ENCODE peak calls at places on chromosomes 4 and X, in five cellular contexts. G is H1, R is K562, H is endothelial cell of umbilical vein, T is spleen. I is an unnamed sample.

GRCh38 chr4:126957555-126958440 is 675.0 kb upstream of the INTU start:
- DNase-seq in H (no peak), R (no peak), G (no peak), T (no peak), I (no peak)

GRCh38 chrX:42093756-42094155 is 170.4 kb upstream of the CASK start:
- DNase-seq in T (no peak), G (no peak), H (peak), R (no peak), I (no peak)

GRCh38 chr4:76802546-76803021 is 95.4 kb downstream of the SOWAHB start:
- DNase-seq in G (no peak), T (no peak), R (peak), H (no peak), I (no peak)

GRCh38 chr4:101332424-101332823 is 14.9 kb downstream of the PPP3CA start:
- DNase-seq in T (no peak), G (no peak), H (no peak), R (no peak), I (no peak)

GRCh38 chrX:100316987-100317386 is 93.1 kb downstream of the PCDH19 start:
- DNase-seq in T (no peak), H (no peak), G (no peak), R (no peak), I (no peak)

GRCh38 chrX:128816919-128817318 is 706.4 kb downstream of the SMARCA1 start:
- DNase-seq in H (no peak), G (no peak), T (no peak), R (peak), I (no peak)

GRCh38 chr4:535181-535923 is 36.3 kb downstream of the PIGG start:
- DNase-seq in G (no peak), T (peak), R (no peak), H (no peak), I (no peak)

GRCh38 chrX:73963682-73964081 is 340.3 kb upstream of the ZCCHC13 start:
- DNase-seq in T (no peak), G (no peak), H (no peak), R (no peak), I (no peak)

GRCh38 chrX:91434351-91435168 is at the start of gene PABPC5:
- DNase-seq in H (peak), T (peak), R (no peak), G (peak), I (no peak)

GRCh38 chr4:2745981-2746806 is 9.9 kb downstream of the TNIP2 start:
- DNase-seq in R (peak), T (peak), G (no peak), H (peak), I (no peak)

GRCh38 chr4:106095408-106095807 is 200.1 kb downstream of the NPNT start:
- DNase-seq in H (no peak), G (no peak), T (no peak), R (no peak), I (no peak)

DNA sequence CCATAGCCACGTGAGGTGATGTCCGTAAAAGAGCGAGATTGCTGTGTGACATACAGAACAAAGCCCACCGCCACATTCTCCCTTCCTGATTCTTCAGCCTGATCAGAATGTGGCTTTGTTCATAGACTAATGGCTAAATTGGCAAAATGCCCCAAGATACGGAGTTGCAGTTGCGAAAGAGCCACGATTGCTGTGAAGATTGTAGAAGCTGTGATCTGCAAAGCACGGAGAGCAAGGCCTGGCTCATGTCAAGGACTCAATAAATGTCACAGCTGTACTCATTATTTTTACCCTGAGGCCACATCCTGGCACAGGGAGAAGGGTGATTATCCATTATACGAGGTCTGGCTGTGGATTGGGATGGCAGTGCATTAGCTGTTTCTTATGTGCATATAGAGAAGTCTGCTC is 34.2 kb downstream of the ARSD start:
- DNase-seq in G (no peak), T (no peak), R (no peak), H (no peak), I (no peak)
- TF ChIP-seq POLR2AphosphoS5 in G (no peak), T (no peak), R (no peak), H (no peak), I (no peak)

GRCh38 chrX:40090961-40091360 is 6.8 kb downstream of the BCOR start:
- DNase-seq in G (no peak), H (no peak), T (peak), R (no peak), I (no peak)

GRCh38 chrX:40087574-40088298 is 10.0 kb downstream of the BCOR start:
- DNase-seq in R (no peak), H (no peak), G (no peak), T (peak), I (no peak)

GRCh38 chrX:40088299-40088625 is 9.5 kb downstream of the BCOR start:
- DNase-seq in H (no peak), G (no peak), R (no peak), T (no peak), I (no peak)

GRCh38 chrX:40090050-40090804 is 7.5 kb downstream of the BCOR start:
- DNase-seq in G (no peak), H (peak), T (peak), R (peak), I (no peak)

GRCh38 chrX:40088803-40089540 is 8.8 kb downstream of the BCOR start:
- DNase-seq in T (no peak), H (no peak), R (no peak), G (no peak), I (no peak)
- H3K27ac ChIP-seq in T (no peak), H (no peak), R (peak), G (no peak), I (no peak)

GRCh38 chrX:16712116-16712824 is at the start of gene CTPS2:
- DNase-seq in R (peak), G (no peak), H (peak), T (peak), I (no peak)
- TF ChIP-seq POLR2AphosphoS5 in R (peak), G (peak), H (peak), T (peak), I (peak)

GRCh38 chr4:38615847-38616246 is 48.2 kb upstream of the KLF3 start:
- DNase-seq in R (peak), H (no peak), T (no peak), G (no peak), I (no peak)

GRCh38 chr4:38614198-38614597 is 49.8 kb upstream of the KLF3 start:
- DNase-seq in H (no peak), R (no peak), G (no peak), T (no peak), I (no peak)

GRCh38 chr4:38610844-38611550 is 53.0 kb upstream of the KLF3 start:
- DNase-seq in G (no peak), R (no peak), H (no peak), T (no peak), I (no peak)

GRCh38 chr4:38609614-38610013 is 54.4 kb upstream of the KLF3 start:
- DNase-seq in T (no peak), G (no peak), H (no peak), R (peak), I (no peak)

DNA sequence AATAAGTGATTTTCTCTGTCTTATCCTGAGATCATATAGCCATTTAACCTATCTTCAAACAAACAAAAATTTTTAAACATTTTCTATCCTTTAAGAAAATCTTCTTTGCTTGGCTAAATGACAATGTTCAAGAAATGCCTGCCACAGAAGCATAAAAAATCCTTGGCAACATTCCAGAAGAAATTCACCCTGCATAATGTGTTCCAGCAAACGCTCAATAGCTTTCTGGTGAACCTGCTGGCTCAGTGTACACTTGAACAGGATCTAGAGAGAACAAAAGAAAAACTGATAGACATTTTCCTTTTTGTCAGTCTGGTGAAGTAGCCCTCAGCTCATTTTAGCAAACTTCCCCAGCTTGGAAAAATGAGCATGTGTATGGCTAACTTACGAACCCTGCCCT is 51.0 kb upstream of the KLF3 start:
- DNase-seq in G (no peak), R (no peak), T (no peak), H (peak), I (no peak)
- H3K27ac ChIP-seq in G (no peak), R (no peak), T (no peak), H (no peak), I (no peak)

DNA sequence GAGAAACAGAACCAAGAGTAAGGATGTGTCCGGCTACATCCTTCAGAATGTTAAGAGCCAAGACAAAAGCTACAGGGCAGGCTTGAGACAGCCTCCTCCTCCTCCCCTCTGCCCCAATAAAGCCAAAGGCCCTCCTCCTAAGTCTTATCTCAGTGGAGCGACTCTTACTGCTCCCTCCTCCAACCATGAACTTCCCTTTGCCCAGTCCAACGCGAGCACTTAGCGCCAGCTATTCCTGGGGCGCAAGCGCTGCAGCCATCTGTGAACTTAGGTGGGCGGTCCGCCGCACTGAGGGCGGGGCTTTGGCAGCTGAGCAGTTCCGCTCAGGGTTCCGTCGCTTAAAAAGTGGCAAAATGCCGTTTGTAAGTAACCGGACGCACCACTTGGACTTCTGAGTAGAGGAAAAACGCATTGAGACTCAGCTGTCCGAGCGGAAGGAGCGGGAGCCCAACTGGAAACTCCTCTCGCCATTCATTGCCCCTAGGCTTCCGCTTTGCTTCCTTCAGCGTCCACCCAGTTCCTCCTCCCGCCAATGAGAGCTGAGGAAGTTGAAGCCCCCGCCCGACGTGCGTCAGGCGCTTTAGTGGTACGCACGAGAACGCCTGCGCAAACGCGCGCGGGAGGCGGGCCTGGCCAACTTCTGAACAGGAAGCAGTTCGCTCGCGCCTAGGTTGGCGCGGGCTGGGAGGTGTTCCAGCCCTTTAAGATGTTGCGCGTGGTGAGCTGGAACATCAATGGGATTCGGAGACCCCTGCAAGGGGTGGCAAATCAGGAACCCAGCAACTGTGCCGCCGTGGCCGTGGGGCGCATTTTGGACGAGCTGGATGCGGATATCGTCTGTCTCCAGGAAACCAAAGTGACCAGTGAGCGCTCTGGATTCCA is at the start of gene APEX2:
- DNase-seq in R (peak), H (peak), G (peak), T (peak), I (peak)
- TF ChIP-seq POLR2AphosphoS5 in R (peak), H (peak), G (peak), T (peak), I (peak)

DNA sequence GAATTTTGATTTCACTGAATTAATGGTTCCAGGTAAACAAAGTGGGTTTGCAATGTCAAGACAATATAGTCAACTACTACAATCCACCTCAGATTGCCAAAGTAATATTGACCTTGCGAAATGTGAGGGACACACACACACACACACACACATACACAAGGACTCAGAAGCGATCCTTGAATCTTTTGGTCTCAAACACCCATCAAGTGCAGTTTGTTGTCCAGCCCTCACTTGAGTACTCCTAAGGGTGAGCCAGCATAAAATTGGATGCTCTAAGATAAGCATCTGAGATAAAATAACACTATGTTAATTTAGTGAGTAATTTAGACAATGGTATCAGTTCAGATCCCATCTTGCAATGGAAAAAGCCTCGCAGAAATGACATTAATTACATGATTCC is 102.4 kb downstream of the RASL11B start:
- DNase-seq in R (no peak), H (no peak), G (no peak), T (no peak), I (no peak)
- H3K27ac ChIP-seq in R (no peak), H (no peak), G (no peak), T (no peak), I (no peak)

DNA sequence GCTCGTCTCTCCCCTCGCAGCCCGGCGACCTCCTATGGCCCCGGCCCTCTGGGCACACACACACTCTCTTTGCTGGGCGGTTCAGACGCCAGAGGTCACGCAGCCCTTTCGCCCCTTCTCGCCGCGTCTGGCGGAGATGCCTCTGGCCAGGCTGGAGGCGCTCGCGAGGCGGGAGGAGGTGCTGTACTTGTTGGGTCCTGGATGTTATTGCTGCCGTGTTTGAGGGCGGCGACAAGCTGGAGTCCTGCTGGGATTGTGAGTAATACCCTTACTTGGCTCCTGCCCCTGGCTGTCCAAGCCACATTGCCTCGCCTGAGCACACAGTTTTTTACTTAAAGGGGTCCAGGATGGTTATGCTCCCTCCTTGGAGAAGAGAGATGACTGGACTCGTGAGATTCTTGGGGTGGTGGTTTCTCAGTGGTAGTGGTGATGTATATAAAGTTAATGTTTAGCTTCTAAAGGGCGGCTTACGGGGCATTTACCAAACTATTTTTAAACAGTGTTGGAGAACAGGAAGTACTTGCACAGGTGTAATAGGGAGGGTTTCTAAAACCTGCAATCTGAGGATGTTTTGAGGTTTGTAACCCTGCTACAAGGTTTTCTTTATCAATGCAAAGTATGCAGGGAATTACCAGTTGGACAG is 572 bp downstream of the USP53 start:
- DNase-seq in G (peak), H (peak), T (peak), R (peak), I (peak)
- TF ChIP-seq POLR2AphosphoS5 in G (peak), H (peak), T (no peak), R (no peak), I (peak)

GRCh38 chr4:32172086-32172485 is 1451.9 kb downstream of the PCDH7 start:
- DNase-seq in R (no peak), H (no peak), G (no peak), T (no peak), I (no peak)

GRCh38 chr4:32172761-32173160 is 1452.6 kb downstream of the PCDH7 start:
- DNase-seq in G (no peak), H (peak), R (no peak), T (no peak), I (no peak)

GRCh38 chr4:32169841-32170240 is 1449.7 kb downstream of the PCDH7 start:
- DNase-seq in T (no peak), G (no peak), H (no peak), R (no peak), I (no peak)
- H3K27ac ChIP-seq in T (no peak), G (no peak), H (no peak), R (no peak), I (no peak)